ENCODE peak calls at places on chromosomes 1 and 21, in six cellular contexts. Z, Q, O, W, B and E are unnamed samples.

GRCh38 chr1:8396912-8397406 is 79.0 kb downstream of the SLC45A1 start:
- DNase-seq in Z (no peak), Q (no peak), O (no peak), W (peak; percentile 99), B (no peak), E (no peak)

GRCh38 chr1:104197516-104197915 is 447.8 kb downstream of the AMY1C start:
- DNase-seq in Z (no peak), Q (no peak), O (no peak), W (no peak), B (no peak), E (no peak)

GRCh38 chr1:242002072-242002471 is 3.2 kb upstream of the MAP1LC3C start:
- DNase-seq in Z (no peak), Q (no peak), O (no peak), W (no peak), B (no peak), E (no peak)

GRCh38 chr1:170149241-170149640 is 3.5 kb downstream of the NTMT2 start:
- DNase-seq in Z (no peak), Q (no peak), O (no peak), W (no peak), B (no peak), E (no peak)

GRCh38 chr21:45164124-45164511 is 89.7 kb downstream of the ADARB1 start:
- DNase-seq in Z (peak; percentile 22), Q (no peak), O (no peak), W (no peak), B (peak; percentile 90), E (no peak)

GRCh38 chr1:176450526-176450925 is 12.4 kb upstream of the PAPPA2 start:
- DNase-seq in Z (no peak), Q (no peak), O (peak; percentile 30), W (no peak), B (no peak), E (no peak)

GRCh38 chr1:239478069-239478468 is 91.7 kb downstream of the CHRM3 start:
- DNase-seq in Z (no peak), Q (no peak), O (no peak), W (no peak), B (no peak), E (no peak)

GRCh38 chr1:22646359-22646758 is 2.9 kb downstream of the C1QC start:
- DNase-seq in Z (no peak), Q (no peak), O (no peak), W (no peak), B (no peak), E (no peak)

GRCh38 chr21:42636931-42637601 is 16.4 kb upstream of the PDE9A start:
- DNase-seq in Z (no peak), Q (no peak), O (no peak), W (no peak), B (peak; percentile 15), E (no peak)

GRCh38 chr1:22884806-22885559 is 87.7 kb downstream of the LACTBL1 start:
- DNase-seq in Z (no peak), Q (no peak), O (no peak), W (no peak), B (no peak), E (no peak)

GRCh38 chr1:68180441-68181164 is 51.7 kb downstream of the WLS start:
- DNase-seq in Z (no peak), Q (no peak), O (no peak), W (no peak), B (no peak), E (no peak)

GRCh38 chr1:60170709-60171108 is 97.1 kb upstream of the C1orf87 start:
- DNase-seq in Z (no peak), Q (no peak), O (no peak), W (no peak), B (no peak), E (no peak)

GRCh38 chr21:34112316-34113033 is 39.1 kb downstream of the MRPS6 start:
- DNase-seq in Z (no peak), Q (no peak), O (no peak), W (no peak), B (no peak), E (no peak)

GRCh38 chr1:114550336-114550735 is 31.1 kb downstream of the BCAS2 start:
- DNase-seq in Z (no peak), Q (no peak), O (no peak), W (no peak), B (no peak), E (no peak)

GRCh38 chr1:36487906-36488305 is 5.2 kb upstream of the CSF3R start:
- DNase-seq in Z (no peak), Q (no peak), O (no peak), W (no peak), B (no peak), E (no peak)

GRCh38 chr1:920008-920407 is 3.7 kb upstream of the SAMD11 start:
- DNase-seq in Z (no peak), Q (no peak), O (no peak), W (no peak), B (peak; percentile 44), E (no peak)

GRCh38 chr21:32135401-32136363 is 143.2 kb downstream of the MIS18A start:
- DNase-seq in Z (peak; percentile 20), Q (no peak), O (no peak), W (peak; percentile 1), B (no peak), E (no peak)

DNA sequence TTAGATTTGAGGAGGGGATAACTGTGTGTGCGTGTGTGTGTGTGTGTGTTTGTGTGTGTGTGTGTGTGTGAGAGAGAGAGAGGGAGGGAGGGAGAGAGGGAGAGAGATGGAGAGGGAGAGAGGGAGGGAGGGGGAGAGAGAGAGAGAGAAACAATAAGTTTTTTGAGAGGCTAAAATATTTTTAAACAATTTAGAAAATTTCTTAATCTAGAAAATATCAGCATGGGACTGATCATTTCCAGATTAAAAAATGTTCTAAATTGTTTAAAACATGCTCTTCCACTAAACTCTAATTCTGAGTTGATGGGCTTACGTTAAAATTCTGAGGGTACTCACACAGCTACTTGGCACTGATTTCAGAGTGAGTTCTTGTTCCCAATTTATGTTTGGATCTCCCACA is 73.5 kb upstream of the RGS2 start:
- DNase-seq in Z (no peak), Q (no peak), O (no peak), W (no peak), B (no peak), E (no peak)
- TF ChIP-seq CTCF in Z (no peak), Q (no peak), O (no peak), W (no peak), B (no peak), E (no peak)

DNA sequence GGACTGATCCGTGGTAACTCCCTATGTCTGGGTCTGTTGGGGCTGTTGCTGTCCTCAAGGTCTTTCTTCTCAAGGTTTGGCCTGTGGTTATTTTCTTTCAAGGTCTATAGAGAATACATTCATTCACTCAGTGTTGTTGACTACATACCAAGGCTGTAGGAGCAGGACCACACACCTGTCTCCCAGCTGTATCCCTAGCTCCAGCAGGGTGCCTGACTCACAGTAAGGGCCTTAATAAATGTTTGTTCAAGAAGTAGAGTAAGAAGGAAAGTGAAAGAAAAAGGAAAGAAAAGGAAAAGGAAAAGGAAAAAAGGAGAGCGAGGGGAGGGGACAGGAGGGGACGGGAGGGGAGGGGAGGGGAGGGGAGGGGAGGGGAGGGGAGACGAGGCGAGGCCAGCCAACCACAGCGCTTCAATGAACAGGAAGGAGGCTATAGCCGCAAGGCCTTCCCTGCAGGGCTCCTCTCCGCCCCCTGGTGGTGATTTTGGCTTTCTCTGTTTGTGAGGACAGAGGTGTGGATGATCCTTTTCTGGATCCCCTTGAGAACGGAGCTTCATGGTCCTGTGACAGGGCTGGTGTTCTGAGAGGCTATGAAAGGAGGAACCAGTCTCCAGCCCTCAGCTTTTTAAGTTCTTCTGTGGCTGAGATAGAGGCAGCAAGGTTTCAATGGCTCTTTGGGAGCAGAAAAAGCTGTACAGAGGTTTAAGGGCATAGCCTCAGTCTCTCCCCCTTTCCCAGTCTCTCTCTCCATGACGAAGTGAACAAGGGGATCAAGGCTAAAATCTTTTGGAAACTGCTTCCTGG is 30.6 kb upstream of the LCE5A start:
- DNase-seq in Z (no peak), Q (no peak), O (peak; percentile 87), W (no peak), B (no peak), E (no peak)
- TF ChIP-seq CTCF in Z (peak; percentile 21), Q (peak; percentile 45), O (peak; percentile 48), W (peak; percentile 57), B (no peak), E (no peak)

DNA sequence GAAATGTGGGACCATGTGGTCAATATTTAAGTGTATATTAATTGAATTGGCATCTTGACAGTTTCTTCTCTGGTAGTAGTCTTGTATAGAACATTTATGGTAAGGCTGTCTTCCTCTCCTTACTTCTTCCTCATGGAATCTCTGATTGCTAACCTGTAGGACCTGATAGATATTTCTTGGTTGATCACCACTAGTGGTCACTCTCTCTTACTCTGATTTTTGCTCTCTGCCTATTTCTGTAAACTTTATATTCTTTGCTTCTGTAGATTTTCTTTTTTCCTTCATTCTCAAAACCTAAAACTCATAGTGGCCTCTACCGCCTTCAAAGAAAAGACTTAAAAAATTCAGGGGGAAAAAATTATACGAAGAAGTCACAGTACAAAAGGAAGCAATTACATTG is 21.2 kb downstream of the MAST2 start:
- DNase-seq in Z (no peak), Q (no peak), O (no peak), W (no peak), B (no peak), E (no peak)
- TF ChIP-seq CTCF in Z (peak; percentile 27), Q (no peak), O (no peak), W (no peak), B (no peak), E (no peak)

GRCh38 chr1:54403808-54404261 is 2.4 kb downstream of the SSBP3 start:
- DNase-seq in Z (no peak), Q (no peak), O (no peak), W (peak; percentile 45), B (peak; percentile 30), E (no peak)

GRCh38 chr1:54406339-54407181 is at the start of gene SSBP3:
- DNase-seq in Z (peak; percentile 92), Q (peak; percentile 92), O (peak; percentile 97), W (peak; percentile 89), B (peak; percentile 96), E (peak; percentile 94)

GRCh38 chr1:54404263-54404662 is 1.9 kb downstream of the SSBP3 start:
- DNase-seq in Z (no peak), Q (no peak), O (no peak), W (no peak), B (peak; percentile 41), E (no peak)

GRCh38 chr1:54405894-54406293 is 300 bp downstream of the SSBP3 start:
- DNase-seq in Z (no peak), Q (no peak), O (peak; percentile 26), W (no peak), B (no peak), E (no peak)

DNA sequence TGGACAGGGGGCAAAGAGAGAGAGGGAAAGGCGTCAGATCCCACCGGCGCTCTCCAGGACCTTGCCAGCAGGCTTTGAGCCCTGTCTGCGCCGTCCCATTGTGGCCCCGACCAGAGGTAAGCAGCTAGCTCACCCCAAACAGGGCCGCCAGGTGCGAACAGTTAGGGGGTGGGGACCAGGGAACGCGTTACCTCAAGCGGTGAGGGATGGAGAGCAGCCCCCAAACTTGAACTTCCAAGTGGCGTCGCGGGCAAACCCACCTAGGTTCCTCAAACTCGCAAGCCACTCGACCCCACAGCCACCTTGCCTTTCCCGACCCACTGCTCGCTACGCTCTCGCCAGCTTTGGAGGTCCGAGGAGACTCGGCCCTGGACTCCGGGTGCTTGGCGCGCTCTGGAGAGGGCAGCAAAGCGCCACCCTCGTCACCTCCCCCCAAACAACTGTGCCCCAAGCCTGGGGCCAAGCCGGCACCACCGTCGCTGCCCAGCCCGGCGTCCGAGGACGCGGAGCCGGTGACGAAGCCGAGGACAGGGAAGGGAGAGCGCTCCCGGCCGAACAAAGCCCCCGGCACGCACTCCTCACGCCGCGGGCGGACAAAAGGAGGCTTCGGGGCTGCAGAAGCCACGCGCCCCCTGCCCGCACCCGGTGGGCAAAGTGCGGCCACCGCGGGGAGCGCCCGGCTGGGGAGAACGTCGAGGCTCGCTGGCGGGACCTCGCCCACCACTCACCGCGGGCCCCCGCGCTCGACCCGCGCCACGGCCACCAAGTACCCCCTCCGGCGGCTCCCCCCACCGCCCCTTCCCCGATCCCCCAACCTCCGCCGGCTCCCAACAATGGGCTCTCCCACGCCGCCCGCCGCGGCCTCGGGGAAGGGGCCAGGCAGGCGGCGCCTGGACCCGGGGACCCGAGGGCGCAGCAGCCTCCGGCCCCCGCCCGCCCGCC is 984 bp downstream of the SSBP3 start:
- DNase-seq in Z (no peak), Q (no peak), O (peak; percentile 41), W (no peak), B (peak; percentile 67), E (no peak)
- TF ChIP-seq CTCF in Z (no peak), Q (no peak), O (no peak), W (no peak), B (no peak), E (no peak)